ENCODE peak calls at places on chromosomes 7 and 10, in seven cellular contexts. I is B cell; D is small intestine; E is esophagus squamous epithelium; B is activated CD8-positive, alpha-beta T cell treated with anti-CD3 and anti-CD28 coated beads, Interleukin-2, amount 10 ng/mL, durations not matched to agents 7 days and 5 days; A is SJCRH30; L is GM12865. V is an unnamed sample.

GRCh38 chr10:123141791-123142700 is 5.9 kb upstream of the HMX2 start:
- DNase-seq in I (no peak), L (no peak), D (no peak), A (no peak), E (no peak), B (no peak), V (no peak)

GRCh38 chr10:5479481-5480161 is 19.7 kb downstream of the CALML5 start:
- DNase-seq in E (no peak), A (no peak), I (no peak), D (no peak), B (no peak), L (peak; percentile 6), V (no peak)

GRCh38 chr10:35035641-35036040 is 54.5 kb downstream of the CUL2 start:
- DNase-seq in L (no peak), D (no peak), E (no peak), A (no peak), B (no peak), I (no peak), V (no peak)

GRCh38 chr7:121062684-121063279 is 74.3 kb downstream of the CPED1 start:
- DNase-seq in B (no peak), A (no peak), L (no peak), I (no peak), D (no peak), E (no peak), V (no peak)

GRCh38 chr10:51244739-51245138 is 170.5 kb downstream of the PRKG1 start:
- DNase-seq in A (peak; percentile 60), B (no peak), D (no peak), I (no peak), E (no peak), L (no peak), V (no peak)

GRCh38 chr10:49744924-49745605 is 17.1 kb downstream of the OGDHL start:
- DNase-seq in L (no peak), I (no peak), D (no peak), E (no peak), A (no peak), B (no peak), V (no peak)

GRCh38 chr7:154918741-154919140 is 84.2 kb downstream of the PAXIP1 start:
- DNase-seq in E (no peak), B (no peak), A (no peak), I (no peak), L (no peak), D (no peak), V (no peak)

GRCh38 chr10:83680470-83680891 is 458.8 kb upstream of the GHITM start:
- DNase-seq in A (no peak), B (peak; percentile 42), D (no peak), E (no peak), I (no peak), L (peak; percentile 93), V (no peak)

GRCh38 chr10:4661572-4662255 is 164.3 kb upstream of the AKR1E2 start:
- DNase-seq in L (no peak), B (no peak), I (no peak), D (peak; percentile 72), A (no peak), E (no peak), V (no peak)

GRCh38 chr7:54932818-54933543 is 85.8 kb upstream of the EGFR start:
- DNase-seq in A (peak; percentile 94), I (no peak), B (no peak), D (peak; percentile 53), L (no peak), E (no peak), V (no peak)

GRCh38 chr10:22711373-22711772 is 3.0 kb downstream of the PIP4K2A start:
- DNase-seq in E (no peak), D (no peak), I (no peak), L (no peak), A (no peak), B (no peak), V (no peak)

GRCh38 chr7:47327698-47328391 is 254.1 kb downstream of the TNS3 start:
- DNase-seq in I (no peak), A (peak; percentile 95), L (no peak), D (peak; percentile 50), B (no peak), E (no peak), V (no peak)

GRCh38 chr7:137820677-137821420 is 25.9 kb downstream of the DGKI start:
- DNase-seq in I (no peak), E (no peak), B (no peak), A (peak; percentile 9), L (peak; percentile 85), D (no peak), V (no peak)

GRCh38 chr7:17207220-17207619 is 91.2 kb upstream of the AHR start:
- DNase-seq in A (no peak), B (no peak), L (no peak), I (no peak), E (no peak), D (no peak), V (no peak)

GRCh38 chr10:62354941-62355340 is 19.2 kb upstream of the ZNF365 start:
- DNase-seq in D (no peak), B (no peak), L (no peak), I (no peak), E (no peak), A (no peak), V (no peak)

GRCh38 chr7:155209920-155210319 is 87.8 kb upstream of the INSIG1 start:
- DNase-seq in D (no peak), E (no peak), L (no peak), A (no peak), I (no peak), B (peak; percentile 32), V (no peak)

GRCh38 chr10:38038107-38038931 is 27.8 kb downstream of the ZNF33A start:
- DNase-seq in D (no peak), B (no peak), I (no peak), L (peak; percentile 64), A (no peak), E (no peak), V (peak; percentile 46)

GRCh38 chr10:52883996-52884871 is 111.7 kb upstream of the MBL2 start:
- DNase-seq in D (peak; percentile 71), L (peak; percentile 76), A (peak; percentile 71), E (no peak), B (peak; percentile 23), I (no peak), V (peak; percentile 82)

GRCh38 chr10:38143587-38143986 is 49.5 kb downstream of the ZNF37A start:
- DNase-seq in A (no peak), D (no peak), B (no peak), I (no peak), E (no peak), L (no peak), V (no peak)

GRCh38 chr10:99560277-99561126 is 27.8 kb downstream of the NKX2-3 start:
- DNase-seq in I (peak; percentile 65), B (peak; percentile 66), A (peak; percentile 87), D (peak; percentile 56), E (no peak), L (peak; percentile 36), V (peak; percentile 71)

GRCh38 chr7:107924841-107925490 is 34.0 kb downstream of the DLD start:
- DNase-seq in L (peak; percentile 57), A (peak; percentile 66), I (no peak), B (no peak), D (no peak), E (no peak), V (peak; percentile 68)

GRCh38 chr7:28068811-28069216 is 111.8 kb downstream of the JAZF1 start:
- DNase-seq in E (no peak), I (no peak), D (no peak), L (no peak), B (no peak), A (no peak), V (no peak)

GRCh38 chr10:109062371-109062770 is 860.9 kb downstream of the XPNPEP1 start:
- DNase-seq in I (no peak), D (no peak), L (peak; percentile 33), E (no peak), A (peak; percentile 42), B (no peak), V (no peak)

GRCh38 chr7:154503962-154504550 is 451.9 kb downstream of the DPP6 start:
- DNase-seq in I (no peak), B (no peak), L (peak; percentile 45), E (no peak), A (peak; percentile 66), D (peak; percentile 23), V (peak; percentile 85)